ENCODE peak calls at places on chromosome 6, in eight cellular contexts. One of them, this sample, is unnamed.

GRCh38 chr6:33655155-33655554 is 34.0 kb downstream of the ITPR3 start:
- DNase-seq in AG08396: no peak
- DNase-seq in CD4-positive, alpha-beta memory T cell: no peak
- DNase-seq in AG20443: peak; percentile 76
- DNase-seq in GM13977: no peak
- DNase-seq in activated CD4-positive, CD25-positive, alpha-beta regulatory T cell: no peak
- DNase-seq in effector CD8-positive, alpha-beta T cell: no peak
- DNase-seq in activated CD4-positive, alpha-beta T cell treated with anti-CD3 and anti-CD28 coated beads, Interleukin-2, amount 10 ng/mL, durations not matched to agents 7 days and 5 days: no peak
- DNase-seq in this sample: no peak

GRCh38 chr6:53439556-53439955 is 90.8 kb upstream of the ELOVL5 start:
- DNase-seq in CD4-positive, alpha-beta memory T cell: no peak
- DNase-seq in AG20443: peak; percentile 61
- DNase-seq in effector CD8-positive, alpha-beta T cell: no peak
- DNase-seq in activated CD4-positive, CD25-positive, alpha-beta regulatory T cell: no peak
- DNase-seq in GM13977: no peak
- DNase-seq in AG08396: peak; percentile 10
- DNase-seq in activated CD4-positive, alpha-beta T cell treated with anti-CD3 and anti-CD28 coated beads, Interleukin-2, amount 10 ng/mL, durations not matched to agents 7 days and 5 days: no peak
- DNase-seq in this sample: no peak

GRCh38 chr6:141326426-141326825 is 806.3 kb upstream of the GJE1 start:
- DNase-seq in AG20443: peak; percentile 86
- DNase-seq in CD4-positive, alpha-beta memory T cell: peak; percentile 86
- DNase-seq in GM13977: no peak
- DNase-seq in effector CD8-positive, alpha-beta T cell: no peak
- DNase-seq in AG08396: peak; percentile 74
- DNase-seq in activated CD4-positive, alpha-beta T cell treated with anti-CD3 and anti-CD28 coated beads, Interleukin-2, amount 10 ng/mL, durations not matched to agents 7 days and 5 days: peak; percentile 20
- DNase-seq in activated CD4-positive, CD25-positive, alpha-beta regulatory T cell: peak; percentile 1
- DNase-seq in this sample: no peak

GRCh38 chr6:169340395-169340794 is 86.7 kb upstream of the THBS2 start:
- DNase-seq in activated CD4-positive, alpha-beta T cell treated with anti-CD3 and anti-CD28 coated beads, Interleukin-2, amount 10 ng/mL, durations not matched to agents 7 days and 5 days: no peak
- DNase-seq in AG20443: peak; percentile 81
- DNase-seq in effector CD8-positive, alpha-beta T cell: no peak
- DNase-seq in AG08396: no peak
- DNase-seq in GM13977: no peak
- DNase-seq in activated CD4-positive, CD25-positive, alpha-beta regulatory T cell: no peak
- DNase-seq in CD4-positive, alpha-beta memory T cell: no peak
- DNase-seq in this sample: no peak

GRCh38 chr6:16257999-16258708 is 19.8 kb downstream of the GMPR start:
- DNase-seq in GM13977: no peak
- DNase-seq in CD4-positive, alpha-beta memory T cell: no peak
- DNase-seq in activated CD4-positive, CD25-positive, alpha-beta regulatory T cell: no peak
- DNase-seq in activated CD4-positive, alpha-beta T cell treated with anti-CD3 and anti-CD28 coated beads, Interleukin-2, amount 10 ng/mL, durations not matched to agents 7 days and 5 days: no peak
- DNase-seq in effector CD8-positive, alpha-beta T cell: no peak
- DNase-seq in AG20443: no peak
- DNase-seq in AG08396: no peak
- DNase-seq in this sample: no peak

GRCh38 chr6:125316621-125317020 is 14.9 kb upstream of the HDDC2 start:
- DNase-seq in effector CD8-positive, alpha-beta T cell: no peak
- DNase-seq in AG20443: no peak
- DNase-seq in activated CD4-positive, CD25-positive, alpha-beta regulatory T cell: no peak
- DNase-seq in AG08396: no peak
- DNase-seq in activated CD4-positive, alpha-beta T cell treated with anti-CD3 and anti-CD28 coated beads, Interleukin-2, amount 10 ng/mL, durations not matched to agents 7 days and 5 days: no peak
- DNase-seq in GM13977: no peak
- DNase-seq in CD4-positive, alpha-beta memory T cell: no peak
- DNase-seq in this sample: no peak

GRCh38 chr6:30829016-30829415 is 55.3 kb upstream of the DDR1 start:
- DNase-seq in effector CD8-positive, alpha-beta T cell: no peak
- DNase-seq in activated CD4-positive, alpha-beta T cell treated with anti-CD3 and anti-CD28 coated beads, Interleukin-2, amount 10 ng/mL, durations not matched to agents 7 days and 5 days: no peak
- DNase-seq in AG08396: no peak
- DNase-seq in GM13977: no peak
- DNase-seq in CD4-positive, alpha-beta memory T cell: no peak
- DNase-seq in AG20443: no peak
- DNase-seq in activated CD4-positive, CD25-positive, alpha-beta regulatory T cell: no peak
- DNase-seq in this sample: no peak

GRCh38 chr6:74731204-74731603 is 474.6 kb downstream of the COL12A1 start:
- DNase-seq in AG20443: peak; percentile 5
- DNase-seq in activated CD4-positive, CD25-positive, alpha-beta regulatory T cell: no peak
- DNase-seq in GM13977: no peak
- DNase-seq in CD4-positive, alpha-beta memory T cell: no peak
- DNase-seq in activated CD4-positive, alpha-beta T cell treated with anti-CD3 and anti-CD28 coated beads, Interleukin-2, amount 10 ng/mL, durations not matched to agents 7 days and 5 days: no peak
- DNase-seq in AG08396: no peak
- DNase-seq in effector CD8-positive, alpha-beta T cell: no peak
- DNase-seq in this sample: no peak

GRCh38 chr6:142926494-142927273 is 18.3 kb downstream of the HIVEP2 start:
- DNase-seq in AG08396: peak; percentile 91
- DNase-seq in activated CD4-positive, CD25-positive, alpha-beta regulatory T cell: peak; percentile 67
- DNase-seq in CD4-positive, alpha-beta memory T cell: peak; percentile 87
- DNase-seq in activated CD4-positive, alpha-beta T cell treated with anti-CD3 and anti-CD28 coated beads, Interleukin-2, amount 10 ng/mL, durations not matched to agents 7 days and 5 days: peak; percentile 85
- DNase-seq in AG20443: peak; percentile 89
- DNase-seq in effector CD8-positive, alpha-beta T cell: peak; percentile 57
- DNase-seq in GM13977: peak; percentile 89
- DNase-seq in this sample: peak; percentile 80

GRCh38 chr6:155171747-155172191 is 92.0 kb upstream of the CLDN20 start:
- DNase-seq in effector CD8-positive, alpha-beta T cell: no peak
- DNase-seq in activated CD4-positive, alpha-beta T cell treated with anti-CD3 and anti-CD28 coated beads, Interleukin-2, amount 10 ng/mL, durations not matched to agents 7 days and 5 days: no peak
- DNase-seq in AG08396: no peak
- DNase-seq in AG20443: no peak
- DNase-seq in activated CD4-positive, CD25-positive, alpha-beta regulatory T cell: no peak
- DNase-seq in CD4-positive, alpha-beta memory T cell: peak; percentile 45
- DNase-seq in GM13977: no peak
- DNase-seq in this sample: no peak